ENCODE peak calls at places on chromosomes 5 and 9, in ten cellular contexts. U, B, X, V, D, Q, H, K, J and N are unnamed samples.

GRCh38 chr5:137248476-137248970 is 250.6 kb downstream of the SPOCK1 start:
- DNase-seq in U (no peak), B (peak), X (no peak), V (no peak), D (no peak), Q (no peak), H (no peak), K (no peak), J (no peak), N (no peak)

GRCh38 chr9:24614070-24614469 is 68.4 kb upstream of the IZUMO3 start:
- DNase-seq in U (no peak), B (no peak), X (no peak), V (no peak), D (no peak), Q (no peak), H (no peak), K (no peak), J (no peak), N (no peak)

GRCh38 chr5:132099905-132100304 is 26.3 kb downstream of the CSF2 start:
- DNase-seq in U (no peak), B (no peak), X (no peak), V (no peak), D (no peak), Q (no peak), H (no peak), K (no peak), J (no peak), N (no peak)

GRCh38 chr9:20611751-20612287 is 10.5 kb downstream of the MLLT3 start:
- DNase-seq in U (no peak), B (peak), X (no peak), V (no peak), D (no peak), Q (peak), H (no peak), K (no peak), J (no peak), N (no peak)

GRCh38 chr5:177450672-177451424 is 4.2 kb downstream of the PRR7 start:
- DNase-seq in U (no peak), B (no peak), X (no peak), V (no peak), D (peak), Q (no peak), H (no peak), K (no peak), J (no peak), N (no peak)

GRCh38 chr5:76641514-76642120 is 18.4 kb upstream of the F2RL2 start:
- DNase-seq in U (peak), B (peak), X (peak), V (no peak), D (no peak), Q (peak), H (no peak), K (peak), J (peak), N (no peak)

GRCh38 chr5:10228288-10228687 is 21.4 kb downstream of the ATPSCKMT start:
- DNase-seq in U (no peak), B (no peak), X (no peak), V (no peak), D (no peak), Q (no peak), H (no peak), K (no peak), J (no peak), N (no peak)

GRCh38 chr9:109150925-109151547 is 16.0 kb downstream of the FRRS1L start:
- DNase-seq in U (no peak), B (no peak), X (no peak), V (no peak), D (no peak), Q (no peak), H (no peak), K (no peak), J (peak), N (no peak)

GRCh38 chr5:67065697-67066096 is 130.9 kb downstream of the CD180 start:
- DNase-seq in U (no peak), B (no peak), X (no peak), V (no peak), D (no peak), Q (no peak), H (no peak), K (no peak), J (no peak), N (no peak)

GRCh38 chr5:124973613-124974130 is 227.2 kb upstream of the ZNF608 start:
- DNase-seq in U (no peak), B (no peak), X (no peak), V (no peak), D (no peak), Q (no peak), H (no peak), K (no peak), J (no peak), N (no peak)

GRCh38 chr9:93666279-93666784 is 89.9 kb downstream of the PHF2 start:
- DNase-seq in U (no peak), B (no peak), X (no peak), V (no peak), D (no peak), Q (no peak), H (no peak), K (no peak), J (no peak), N (no peak)

GRCh38 chr9:93660647-93661046 is 84.3 kb downstream of the PHF2 start:
- DNase-seq in U (no peak), B (no peak), X (no peak), V (no peak), D (no peak), Q (no peak), H (peak), K (no peak), J (no peak), N (no peak)

GRCh38 chr5:73126381-73126780 is 6.0 kb downstream of the TMEM171 start:
- DNase-seq in U (no peak), B (no peak), X (no peak), V (no peak), D (no peak), Q (peak), H (no peak), K (no peak), J (no peak), N (peak)

GRCh38 chr5:10528056-10528816 is 35.6 kb upstream of the ANKRD33B start:
- DNase-seq in U (no peak), B (peak), X (peak), V (no peak), D (no peak), Q (peak), H (no peak), K (no peak), J (no peak), N (no peak)

GRCh38 chr5:7947301-7947700 is 78.4 kb downstream of the MTRR start:
- DNase-seq in U (no peak), B (no peak), X (no peak), V (no peak), D (no peak), Q (no peak), H (no peak), K (no peak), J (no peak), N (no peak)

GRCh38 chr5:2991884-2992283 is 240.4 kb upstream of the IRX2 start:
- DNase-seq in U (no peak), B (no peak), X (no peak), V (no peak), D (no peak), Q (no peak), H (no peak), K (no peak), J (peak), N (no peak)

GRCh38 chr5:139639619-139640431 is 8.3 kb upstream of the CXXC5 start:
- DNase-seq in U (no peak), B (peak), X (no peak), V (no peak), D (no peak), Q (no peak), H (peak), K (no peak), J (peak), N (peak)

GRCh38 chr9:5909999-5910398 is 19.3 kb downstream of the MLANA start:
- DNase-seq in U (no peak), B (peak), X (no peak), V (no peak), D (no peak), Q (peak), H (no peak), K (no peak), J (no peak), N (no peak)

GRCh38 chr9:121718063-121718462 is 66.6 kb downstream of the DAB2IP start:
- DNase-seq in U (no peak), B (peak), X (no peak), V (peak), D (peak), Q (peak), H (no peak), K (peak), J (no peak), N (peak)

GRCh38 chr9:75108571-75108970 is 20.3 kb downstream of the OSTF1 start:
- DNase-seq in U (no peak), B (peak), X (no peak), V (peak), D (no peak), Q (peak), H (no peak), K (peak), J (peak), N (no peak)

GRCh38 chr5:45334939-45335338 is 361.2 kb downstream of the HCN1 start:
- DNase-seq in U (no peak), B (no peak), X (no peak), V (no peak), D (no peak), Q (no peak), H (no peak), K (no peak), J (no peak), N (no peak)

GRCh38 chr5:106171132-106171531 is 1499.6 kb downstream of the EFNA5 start:
- DNase-seq in U (no peak), B (peak), X (no peak), V (no peak), D (no peak), Q (no peak), H (no peak), K (no peak), J (no peak), N (no peak)

GRCh38 chr9:132997591-132997990 is 19.1 kb downstream of the GFI1B start:
- DNase-seq in U (no peak), B (no peak), X (no peak), V (no peak), D (no peak), Q (peak), H (no peak), K (no peak), J (no peak), N (no peak)

GRCh38 chr5:60598424-60598823 is 101.5 kb downstream of the DEPDC1B start:
- DNase-seq in U (no peak), B (no peak), X (no peak), V (no peak), D (no peak), Q (no peak), H (no peak), K (no peak), J (no peak), N (no peak)

GRCh38 chr5:26847041-26847736 is 191.2 kb downstream of the CDH9 start:
- DNase-seq in U (no peak), B (no peak), X (no peak), V (no peak), D (no peak), Q (no peak), H (no peak), K (no peak), J (peak), N (no peak)

GRCh38 chr5:38650540-38651275 is 94.3 kb upstream of the LIFR start:
- DNase-seq in U (no peak), B (peak), X (no peak), V (no peak), D (no peak), Q (no peak), H (no peak), K (no peak), J (no peak), N (no peak)

GRCh38 chr9:27715651-27716050 is 142.4 kb upstream of the C9orf72 start:
- DNase-seq in U (no peak), B (no peak), X (no peak), V (no peak), D (no peak), Q (no peak), H (no peak), K (no peak), J (no peak), N (no peak)

GRCh38 chr5:138274189-138274853 is at the start of gene GFRA3:
- DNase-seq in U (no peak), B (peak), X (no peak), V (peak), D (no peak), Q (no peak), H (no peak), K (no peak), J (no peak), N (no peak)

GRCh38 chr9:71119746-71120145 is 1.7 kb downstream of the TRPM3 start:
- DNase-seq in U (no peak), B (no peak), X (no peak), V (no peak), D (no peak), Q (no peak), H (no peak), K (no peak), J (no peak), N (no peak)

GRCh38 chr9:79581794-79582193 is 10.0 kb downstream of the TLE4 start:
- DNase-seq in U (peak), B (peak), X (no peak), V (no peak), D (no peak), Q (peak), H (no peak), K (no peak), J (no peak), N (no peak)

GRCh38 chr5:37900692-37901091 is 60.9 kb upstream of the GDNF start:
- DNase-seq in U (no peak), B (peak), X (no peak), V (no peak), D (no peak), Q (peak), H (no peak), K (peak), J (peak), N (no peak)

GRCh38 chr9:121353246-121353975 is 16.6 kb downstream of the STOM start:
- DNase-seq in U (peak), B (no peak), X (no peak), V (no peak), D (no peak), Q (no peak), H (no peak), K (no peak), J (no peak), N (no peak)

GRCh38 chr9:82457959-82458358 is 469.4 kb downstream of the SPATA31D1 start:
- DNase-seq in U (no peak), B (no peak), X (no peak), V (no peak), D (no peak), Q (no peak), H (no peak), K (no peak), J (no peak), N (no peak)